ENCODE peak calls at places on chromosomes 16 and 17, in eight cellular contexts. X is prostate gland; G is CD4-positive, alpha-beta T cell; H is CD8-positive, alpha-beta memory T cell; E is cardiac muscle cell; D is kidney; W is SJSA1; T is right cardiac atrium. B is an unnamed sample.

GRCh38 chr17:37614391-37614790 is 5.2 kb upstream of the SYNRG start:
- DNase-seq in X (no peak), G (no peak), H (no peak), E (no peak), D (no peak), W (no peak), T (no peak), B (no peak)

GRCh38 chr17:73452056-73452455 is 140.3 kb upstream of the CDC42EP4 start:
- DNase-seq in X (no peak), G (no peak), H (no peak), E (no peak), D (no peak), W (no peak), T (no peak), B (no peak)

GRCh38 chr17:7587420-7587786 is 2.5 kb downstream of the SOX15 start:
- DNase-seq in X (no peak), G (no peak), H (no peak), E (no peak), D (no peak), W (no peak), T (no peak), B (peak; percentile 48)

GRCh38 chr16:89695875-89696597 is 5.5 kb downstream of the SPATA2L start:
- DNase-seq in X (no peak), G (no peak), H (no peak), E (no peak), D (peak; percentile 72), W (no peak), T (peak; percentile 67), B (no peak)

GRCh38 chr17:46894476-46895151 is 28.3 kb upstream of the GOSR2 start:
- DNase-seq in X (no peak), G (no peak), H (no peak), E (no peak), D (peak; percentile 87), W (no peak), T (peak; percentile 69), B (no peak)

GRCh38 chr17:17088104-17088485 is 45.8 kb downstream of the MPRIP start:
- DNase-seq in X (no peak), G (no peak), H (no peak), E (no peak), D (no peak), W (no peak), T (peak; percentile 32), B (no peak)

GRCh38 chr16:50509521-50510341 is 38.5 kb upstream of the NKD1 start:
- DNase-seq in X (no peak), G (no peak), H (no peak), E (peak; percentile 8), D (no peak), W (no peak), T (no peak), B (no peak)

GRCh38 chr17:61253937-61254677 is 145.5 kb upstream of the TBX2 start:
- DNase-seq in X (no peak), G (no peak), H (no peak), E (no peak), D (no peak), W (no peak), T (no peak), B (no peak)

GRCh38 chr17:9544221-9544620 is 31.4 kb downstream of the STX8 start:
- DNase-seq in X (no peak), G (no peak), H (no peak), E (no peak), D (peak; percentile 36), W (no peak), T (no peak), B (no peak)

GRCh38 chr16:68737730-68738590 is 868 bp downstream of the CDH1 start:
- DNase-seq in X (peak; percentile 70), G (no peak), H (no peak), E (peak; percentile 18), D (peak; percentile 83), W (no peak), T (no peak), B (no peak)

GRCh38 chr17:19470529-19471261 is 59.7 kb downstream of the RNF112 start:
- DNase-seq in X (peak; percentile 14), G (no peak), H (no peak), E (no peak), D (peak; percentile 86), W (no peak), T (peak; percentile 90), B (no peak)

GRCh38 chr17:31691251-31691905 is 167.7 kb downstream of the COPRS start:
- DNase-seq in X (no peak), G (no peak), H (no peak), E (no peak), D (no peak), W (no peak), T (no peak), B (no peak)

GRCh38 chr16:53456625-53457024 is 22.4 kb downstream of the RBL2 start:
- DNase-seq in X (no peak), G (peak; percentile 50), H (peak; percentile 87), E (no peak), D (no peak), W (no peak), T (no peak), B (peak; percentile 58)

GRCh38 chr17:76204277-76204676 is 36.0 kb downstream of the RNF157 start:
- DNase-seq in X (no peak), G (no peak), H (no peak), E (no peak), D (no peak), W (peak; percentile 50), T (no peak), B (no peak)

GRCh38 chr16:27473101-27473900 is 71.3 kb downstream of the IL21R start:
- DNase-seq in X (no peak), G (no peak), H (no peak), E (no peak), D (peak; percentile 37), W (no peak), T (peak; percentile 27), B (no peak)

GRCh38 chr16:15993946-15994665 is 44.7 kb downstream of the ABCC1 start:
- DNase-seq in X (no peak), G (no peak), H (no peak), E (no peak), D (no peak), W (no peak), T (no peak), B (no peak)

GRCh38 chr17:43766413-43767052 is 7.9 kb upstream of the SOST start:
- DNase-seq in X (peak; percentile 44), G (peak; percentile 32), H (no peak), E (peak; percentile 72), D (no peak), W (peak; percentile 80), T (peak; percentile 78), B (no peak)

GRCh38 chr17:18160128-18160856 is 23.3 kb upstream of the ALKBH5 start:
- DNase-seq in X (no peak), G (no peak), H (no peak), E (no peak), D (no peak), W (no peak), T (no peak), B (no peak)

GRCh38 chr16:85061566-85061965 is 34.0 kb downstream of the KIAA0513 start:
- DNase-seq in X (no peak), G (no peak), H (no peak), E (no peak), D (no peak), W (no peak), T (peak; percentile 73), B (peak; percentile 91)

GRCh38 chr16:3938471-3938842 is 57.9 kb upstream of the CREBBP start:
- DNase-seq in X (no peak), G (no peak), H (no peak), E (no peak), D (no peak), W (no peak), T (no peak), B (no peak)

DNA sequence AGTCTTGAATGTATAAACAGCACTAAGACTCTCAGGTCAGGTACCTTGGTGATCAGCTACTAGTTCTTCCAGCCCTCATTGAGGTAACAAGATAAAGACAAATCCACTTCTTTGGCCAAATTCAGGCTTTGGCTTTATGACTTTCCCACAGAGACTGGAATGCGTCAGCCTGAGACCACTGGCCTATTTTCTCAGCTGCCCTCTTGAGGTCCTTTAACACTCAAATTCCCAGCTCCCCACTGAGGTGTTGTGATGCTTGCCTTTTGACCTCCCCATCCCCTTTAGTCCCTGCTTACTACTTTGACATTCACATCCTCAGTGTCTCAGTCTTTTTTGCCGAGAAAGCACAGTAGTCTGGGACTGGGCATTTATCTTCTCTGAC is 10.6 kb downstream of the TNFAIP1 start:
- DNase-seq in X (no peak), G (no peak), H (no peak), E (peak; percentile 15), D (no peak), W (no peak), T (no peak), B (no peak)
- H3K27ac ChIP-seq in X (no peak overlapping the region), G (no peak overlapping the region), H (no peak overlapping the region), E (peak overlapping the region; percentile 88), D (peak overlapping the region; percentile 88), W (no peak overlapping the region), T (no peak overlapping the region), B (no peak overlapping the region)

GRCh38 chr17:68656666-68657065 is 55.5 kb upstream of the FAM20A start:
- DNase-seq in X (no peak), G (no peak), H (no peak), E (no peak), D (no peak), W (no peak), T (no peak), B (no peak)
- H3K27ac ChIP-seq in X (no peak overlapping the region), G (no peak overlapping the region), H (no peak overlapping the region), E (no peak overlapping the region), D (no peak overlapping the region), W (no peak overlapping the region), T (no peak overlapping the region), B (no peak overlapping the region)

DNA sequence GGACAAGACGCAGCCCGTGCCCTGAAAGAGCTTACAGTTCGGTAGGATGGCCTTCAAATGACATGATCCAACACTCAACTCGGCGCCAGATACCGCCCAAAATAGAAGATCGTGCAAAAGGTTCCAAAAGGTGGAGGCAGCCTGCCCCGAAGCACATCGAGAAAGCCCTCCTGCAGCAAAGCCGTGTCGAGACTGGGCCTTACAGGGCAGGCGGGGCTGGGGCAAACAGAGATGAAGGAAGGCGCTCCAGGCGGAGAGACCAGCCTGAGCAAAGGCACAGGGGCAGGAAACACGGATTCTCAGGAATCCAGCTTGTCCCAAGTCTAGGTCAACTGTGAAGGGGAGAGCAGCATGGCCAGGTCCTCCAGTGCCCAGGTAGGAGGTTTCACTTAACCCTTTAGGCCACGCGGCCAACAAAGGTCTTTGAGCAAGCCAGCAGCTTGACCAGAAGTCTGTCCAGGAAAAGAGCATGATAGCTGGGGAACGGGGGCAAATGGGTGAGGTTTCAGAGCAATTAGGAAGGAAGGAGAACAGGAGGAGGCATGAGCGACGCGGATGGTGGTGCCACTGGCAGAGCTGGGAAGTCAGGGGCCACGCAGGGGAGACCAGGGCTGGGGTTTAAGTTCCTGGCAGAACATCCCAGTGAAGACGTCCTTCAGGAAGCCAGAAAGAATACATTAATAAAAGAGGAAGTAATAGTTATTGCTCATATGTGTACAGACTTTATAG is 21.2 kb upstream of the EIF1 start:
- DNase-seq in X (no peak), G (no peak), H (no peak), E (no peak), D (peak; percentile 78), W (no peak), T (no peak), B (no peak)
- H3K27ac ChIP-seq in X (no peak overlapping the region), G (peak overlapping the region; percentile 99), H (peak overlapping the region; percentile 86), E (no peak overlapping the region), D (peak overlapping the region; percentile 66), W (no peak overlapping the region), T (no peak overlapping the region), B (peak overlapping the region; percentile 78)

DNA sequence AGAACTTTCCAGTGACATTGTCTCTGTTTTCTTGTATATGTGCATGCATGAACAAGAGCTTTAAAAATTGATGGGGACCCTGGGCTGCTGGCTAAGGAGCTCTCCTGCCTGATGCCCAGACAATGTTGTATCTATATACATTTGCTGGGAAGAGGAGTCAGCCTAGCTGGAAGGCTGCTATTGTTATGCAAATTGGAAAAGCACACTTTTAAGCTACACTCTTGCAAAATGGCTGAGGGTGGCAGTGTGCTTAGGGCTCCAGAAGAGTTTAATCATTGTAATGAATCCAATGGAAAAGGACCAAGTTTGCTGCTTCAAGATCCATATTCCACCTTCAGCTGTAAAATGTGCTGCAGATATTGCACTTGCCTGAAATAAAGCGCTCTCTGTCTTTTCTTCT is 171.8 kb downstream of the PRKCA start:
- DNase-seq in X (no peak), G (no peak), H (no peak), E (no peak), D (no peak), W (no peak), T (no peak), B (no peak)
- H3K27ac ChIP-seq in X (no peak overlapping the region), G (no peak overlapping the region), H (no peak overlapping the region), E (no peak overlapping the region), D (no peak overlapping the region), W (no peak overlapping the region), T (no peak overlapping the region), B (no peak overlapping the region)